ENCODE peak calls at places on chromosome 21, in eight cellular contexts. One of them, this sample, is unnamed.

GRCh38 chr21:16587141-16587570 is 857.4 kb downstream of the USP25 start:
- DNase-seq in ovary: peak; percentile 32
- DNase-seq in A549: peak; percentile 29
- DNase-seq in transverse colon: peak; percentile 60
- DNase-seq in SK-N-SH: peak; percentile 48
- DNase-seq in tibial nerve: peak; percentile 30
- DNase-seq in GM12878: no peak
- DNase-seq in HepG2: peak; percentile 38
- DNase-seq in this sample: peak; percentile 69

GRCh38 chr21:16942703-16943102 is 570.1 kb upstream of the CXADR start:
- DNase-seq in HepG2: peak; percentile 35
- DNase-seq in A549: no peak
- DNase-seq in ovary: no peak
- DNase-seq in GM12878: no peak
- DNase-seq in tibial nerve: no peak
- DNase-seq in transverse colon: no peak
- DNase-seq in SK-N-SH: peak; percentile 1
- DNase-seq in this sample: no peak

GRCh38 chr21:44892536-44893277 is 19.2 kb upstream of the PTTG1IP start:
- DNase-seq in ovary: no peak
- DNase-seq in HepG2: no peak
- DNase-seq in A549: no peak
- DNase-seq in SK-N-SH: peak; percentile 86
- DNase-seq in transverse colon: peak; percentile 74
- DNase-seq in GM12878: no peak
- DNase-seq in tibial nerve: peak; percentile 49
- DNase-seq in this sample: no peak

GRCh38 chr21:33268736-33269441 is 2.7 kb downstream of the IL10RB start:
- DNase-seq in ovary: no peak
- DNase-seq in transverse colon: peak; percentile 97
- DNase-seq in SK-N-SH: no peak
- DNase-seq in A549: no peak
- DNase-seq in GM12878: peak; percentile 96
- DNase-seq in HepG2: peak; percentile 29
- DNase-seq in tibial nerve: no peak
- DNase-seq in this sample: no peak

GRCh38 chr21:45031231-45032191 is 42.9 kb upstream of the ADARB1 start:
- DNase-seq in A549: no peak
- DNase-seq in ovary: no peak
- DNase-seq in transverse colon: no peak
- DNase-seq in SK-N-SH: no peak
- DNase-seq in tibial nerve: peak; percentile 9
- DNase-seq in HepG2: no peak
- DNase-seq in GM12878: no peak
- DNase-seq in this sample: peak; percentile 60

GRCh38 chr21:31397515-31397926 is 53.5 kb upstream of the TIAM1 start:
- DNase-seq in A549: no peak
- DNase-seq in transverse colon: peak; percentile 18
- DNase-seq in HepG2: no peak
- DNase-seq in tibial nerve: no peak
- DNase-seq in SK-N-SH: peak; percentile 51
- DNase-seq in GM12878: no peak
- DNase-seq in ovary: no peak
- DNase-seq in this sample: no peak

GRCh38 chr21:25688284-25689035 is 46.2 kb downstream of the ATP5PF start:
- DNase-seq in GM12878: no peak
- DNase-seq in SK-N-SH: no peak
- DNase-seq in HepG2: no peak
- DNase-seq in tibial nerve: no peak
- DNase-seq in A549: no peak
- DNase-seq in ovary: no peak
- DNase-seq in transverse colon: no peak
- DNase-seq in this sample: no peak

GRCh38 chr21:29072873-29073221 is 601 bp downstream of the CCT8 start:
- DNase-seq in transverse colon: no peak
- DNase-seq in HepG2: peak; percentile 25
- DNase-seq in SK-N-SH: peak; percentile 26
- DNase-seq in tibial nerve: no peak
- DNase-seq in ovary: no peak
- DNase-seq in A549: no peak
- DNase-seq in GM12878: no peak
- DNase-seq in this sample: no peak

GRCh38 chr21:16773206-16773605 is 739.6 kb upstream of the CXADR start:
- DNase-seq in transverse colon: no peak
- DNase-seq in A549: no peak
- DNase-seq in HepG2: no peak
- DNase-seq in SK-N-SH: no peak
- DNase-seq in GM12878: no peak
- DNase-seq in ovary: no peak
- DNase-seq in tibial nerve: no peak
- DNase-seq in this sample: no peak

GRCh38 chr21:27244356-27244755 is 277.5 kb upstream of the ADAMTS5 start:
- DNase-seq in transverse colon: no peak
- DNase-seq in ovary: no peak
- DNase-seq in A549: no peak
- DNase-seq in tibial nerve: no peak
- DNase-seq in GM12878: no peak
- DNase-seq in HepG2: no peak
- DNase-seq in SK-N-SH: no peak
- DNase-seq in this sample: no peak

GRCh38 chr21:30072496-30072895 is 94.1 kb downstream of the CLDN17 start:
- DNase-seq in transverse colon: peak; percentile 46
- DNase-seq in tibial nerve: no peak
- DNase-seq in HepG2: no peak
- DNase-seq in GM12878: no peak
- DNase-seq in A549: no peak
- DNase-seq in ovary: no peak
- DNase-seq in SK-N-SH: no peak
- DNase-seq in this sample: no peak

GRCh38 chr21:36584980-36585940 is 105.3 kb upstream of the CLDN14 start:
- DNase-seq in HepG2: no peak
- DNase-seq in tibial nerve: no peak
- DNase-seq in A549: no peak
- DNase-seq in ovary: no peak
- DNase-seq in transverse colon: no peak
- DNase-seq in GM12878: no peak
- DNase-seq in SK-N-SH: no peak
- DNase-seq in this sample: no peak

GRCh38 chr21:16186742-16187141 is 457.0 kb downstream of the USP25 start:
- DNase-seq in transverse colon: no peak
- DNase-seq in ovary: no peak
- DNase-seq in tibial nerve: no peak
- DNase-seq in HepG2: no peak
- DNase-seq in GM12878: no peak
- DNase-seq in SK-N-SH: no peak
- DNase-seq in A549: no peak
- DNase-seq in this sample: no peak

GRCh38 chr21:40118527-40118926 is 251.3 kb downstream of the PCP4 start:
- DNase-seq in ovary: no peak
- DNase-seq in tibial nerve: no peak
- DNase-seq in A549: no peak
- DNase-seq in SK-N-SH: no peak
- DNase-seq in transverse colon: no peak
- DNase-seq in HepG2: no peak
- DNase-seq in GM12878: no peak
- DNase-seq in this sample: no peak
- TF ChIP-seq EP300 in ovary: no peak
- TF ChIP-seq EP300 in tibial nerve: no peak
- TF ChIP-seq EP300 in A549: no peak
- TF ChIP-seq EP300 in SK-N-SH: no peak
- TF ChIP-seq EP300 in transverse colon: no peak
- TF ChIP-seq EP300 in HepG2: no peak
- TF ChIP-seq EP300 in GM12878: no peak
- TF ChIP-seq EP300 in this sample: no peak

GRCh38 chr21:46297311-46298082 is 11.4 kb downstream of the YBEY start:
- DNase-seq in SK-N-SH: no peak
- DNase-seq in HepG2: no peak
- DNase-seq in ovary: no peak
- DNase-seq in tibial nerve: no peak
- DNase-seq in GM12878: no peak
- DNase-seq in A549: no peak
- DNase-seq in transverse colon: no peak
- DNase-seq in this sample: no peak
- TF ChIP-seq EP300 in SK-N-SH: no peak
- TF ChIP-seq EP300 in HepG2: no peak
- TF ChIP-seq EP300 in ovary: no peak
- TF ChIP-seq EP300 in tibial nerve: no peak
- TF ChIP-seq EP300 in GM12878: no peak
- TF ChIP-seq EP300 in A549: no peak
- TF ChIP-seq EP300 in transverse colon: no peak
- TF ChIP-seq EP300 in this sample: no peak

GRCh38 chr21:38667466-38667865 is 138.3 kb upstream of the ETS2 start:
- DNase-seq in A549: no peak
- DNase-seq in tibial nerve: no peak
- DNase-seq in HepG2: no peak
- DNase-seq in ovary: no peak
- DNase-seq in GM12878: no peak
- DNase-seq in transverse colon: no peak
- DNase-seq in SK-N-SH: no peak
- DNase-seq in this sample: no peak
- TF ChIP-seq EP300 in A549: no peak
- TF ChIP-seq EP300 in tibial nerve: no peak
- TF ChIP-seq EP300 in HepG2: no peak
- TF ChIP-seq EP300 in ovary: no peak
- TF ChIP-seq EP300 in GM12878: no peak
- TF ChIP-seq EP300 in transverse colon: no peak
- TF ChIP-seq EP300 in SK-N-SH: no peak
- TF ChIP-seq EP300 in this sample: no peak

GRCh38 chr21:35164380-35164779 is 115.3 kb upstream of the RUNX1 start:
- DNase-seq in A549: no peak
- DNase-seq in GM12878: no peak
- DNase-seq in tibial nerve: no peak
- DNase-seq in HepG2: no peak
- DNase-seq in transverse colon: no peak
- DNase-seq in SK-N-SH: no peak
- DNase-seq in ovary: no peak
- DNase-seq in this sample: no peak
- TF ChIP-seq EP300 in A549: no peak
- TF ChIP-seq EP300 in GM12878: no peak
- TF ChIP-seq EP300 in tibial nerve: no peak
- TF ChIP-seq EP300 in HepG2: no peak
- TF ChIP-seq EP300 in transverse colon: no peak
- TF ChIP-seq EP300 in SK-N-SH: no peak
- TF ChIP-seq EP300 in ovary: no peak
- TF ChIP-seq EP300 in this sample: no peak

GRCh38 chr21:42617476-42617875 is 35.9 kb upstream of the PDE9A start:
- DNase-seq in ovary: no peak
- DNase-seq in GM12878: no peak
- DNase-seq in SK-N-SH: peak; percentile 38
- DNase-seq in HepG2: no peak
- DNase-seq in tibial nerve: no peak
- DNase-seq in transverse colon: no peak
- DNase-seq in A549: no peak
- DNase-seq in this sample: no peak
- TF ChIP-seq EP300 in ovary: no peak
- TF ChIP-seq EP300 in GM12878: no peak
- TF ChIP-seq EP300 in SK-N-SH: no peak
- TF ChIP-seq EP300 in HepG2: no peak
- TF ChIP-seq EP300 in tibial nerve: no peak
- TF ChIP-seq EP300 in transverse colon: no peak
- TF ChIP-seq EP300 in A549: no peak
- TF ChIP-seq EP300 in this sample: no peak

GRCh38 chr21:42165901-42166300 is 53.0 kb upstream of the ABCG1 start:
- DNase-seq in A549: no peak
- DNase-seq in tibial nerve: no peak
- DNase-seq in HepG2: no peak
- DNase-seq in ovary: no peak
- DNase-seq in SK-N-SH: no peak
- DNase-seq in transverse colon: no peak
- DNase-seq in GM12878: no peak
- DNase-seq in this sample: no peak

GRCh38 chr21:42162831-42163510 is 56.0 kb upstream of the ABCG1 start:
- DNase-seq in tibial nerve: no peak
- DNase-seq in GM12878: no peak
- DNase-seq in transverse colon: no peak
- DNase-seq in HepG2: no peak
- DNase-seq in A549: no peak
- DNase-seq in ovary: no peak
- DNase-seq in SK-N-SH: no peak
- DNase-seq in this sample: no peak

GRCh38 chr21:42163511-42163863 is 55.5 kb upstream of the ABCG1 start:
- DNase-seq in HepG2: no peak
- DNase-seq in ovary: no peak
- DNase-seq in transverse colon: no peak
- DNase-seq in GM12878: no peak
- DNase-seq in SK-N-SH: no peak
- DNase-seq in tibial nerve: no peak
- DNase-seq in A549: no peak
- DNase-seq in this sample: no peak

GRCh38 chr21:42164818-42165217 is 54.1 kb upstream of the ABCG1 start:
- DNase-seq in ovary: no peak
- DNase-seq in GM12878: no peak
- DNase-seq in tibial nerve: no peak
- DNase-seq in SK-N-SH: no peak
- DNase-seq in A549: no peak
- DNase-seq in HepG2: no peak
- DNase-seq in transverse colon: no peak
- DNase-seq in this sample: no peak

GRCh38 chr21:42164064-42164789 is 54.7 kb upstream of the ABCG1 start:
- DNase-seq in HepG2: peak; percentile 24
- DNase-seq in transverse colon: peak; percentile 83
- DNase-seq in ovary: no peak
- DNase-seq in tibial nerve: peak; percentile 42
- DNase-seq in GM12878: no peak
- DNase-seq in A549: no peak
- DNase-seq in SK-N-SH: peak; percentile 52
- DNase-seq in this sample: peak; percentile 79
- TF ChIP-seq EP300 in HepG2: no peak
- TF ChIP-seq EP300 in transverse colon: no peak
- TF ChIP-seq EP300 in ovary: no peak
- TF ChIP-seq EP300 in tibial nerve: no peak
- TF ChIP-seq EP300 in GM12878: no peak
- TF ChIP-seq EP300 in A549: no peak
- TF ChIP-seq EP300 in SK-N-SH: no peak
- TF ChIP-seq EP300 in this sample: no peak

This sample was measured in sigmoid colon.